ENCODE peak calls at places on chromosomes 5 and 9, in seven cellular contexts. L is H9, X is H1, W is neuronal stem cell, O is mesenchymal stem cell, Z is mesendoderm, R is trophoblast cell. E is an unnamed sample.

GRCh38 chr9:113622600-113623400 is 159.3 kb downstream of the RGS3 start:
- DNase-seq in Z (peak), L (peak), O (peak), W (no peak), R (no peak), X (peak), E (peak)

GRCh38 chr5:139637438-139638089 is 10.6 kb upstream of the CXXC5 start:
- DNase-seq in W (no peak), O (peak), R (peak), Z (peak), X (peak), L (peak), E (peak)

GRCh38 chr9:35114921-35115341 is 731 bp downstream of the ATOSB start:
- DNase-seq in W (peak), R (peak), O (peak), X (peak), L (peak), Z (peak), E (no peak)

GRCh38 chr9:116087751-116088194 is 65.8 kb upstream of the PAPPA start:
- DNase-seq in O (peak), W (no peak), L (no peak), Z (peak), X (no peak), R (no peak), E (peak)

GRCh38 chr9:95341262-95342011 is 23.9 kb upstream of the FANCC start:
- DNase-seq in O (peak), X (no peak), L (peak), W (no peak), Z (peak), R (no peak), E (peak)

GRCh38 chr9:32486839-32487562 is 39.0 kb downstream of the RIGI start:
- DNase-seq in L (no peak), R (no peak), W (no peak), X (no peak), Z (no peak), O (no peak), E (peak)

GRCh38 chr9:37033753-37034319 is at the start of gene PAX5:
- DNase-seq in W (no peak), O (no peak), X (no peak), Z (no peak), R (no peak), L (no peak), E (no peak)

GRCh38 chr9:91151014-91151740 is 210.5 kb downstream of the AUH start:
- DNase-seq in Z (no peak), O (peak), R (peak), L (no peak), X (no peak), W (no peak), E (peak)

GRCh38 chr5:39148983-39149534 is 70.3 kb downstream of the FYB1 start:
- DNase-seq in X (no peak), O (peak), R (peak), Z (peak), W (no peak), L (no peak), E (peak)

GRCh38 chr5:6805835-6806234 is 92.6 kb downstream of the TENT4A start:
- DNase-seq in X (no peak), Z (no peak), O (no peak), R (no peak), L (no peak), W (no peak), E (no peak)

GRCh38 chr5:124179788-124180187 is 566.7 kb downstream of the ZNF608 start:
- DNase-seq in W (no peak), R (no peak), Z (no peak), L (no peak), X (no peak), O (no peak), E (no peak)

GRCh38 chr5:19790811-19791466 is 197.1 kb downstream of the CDH18 start:
- DNase-seq in O (no peak), R (peak), X (no peak), L (no peak), Z (no peak), W (no peak), E (no peak)
- H2BK5ac ChIP-seq in O (no peak), R (no peak), X (no peak), L (no peak), Z (no peak), W (no peak), E (no peak)

GRCh38 chr9:131873361-131873760 is 133.5 kb upstream of the RAPGEF1 start:
- DNase-seq in O (no peak), R (no peak), W (no peak), X (no peak), Z (no peak), L (no peak), E (no peak)
- H2BK5ac ChIP-seq in O (no peak), R (no peak), W (no peak), X (no peak), Z (no peak), L (no peak), E (no peak)

DNA sequence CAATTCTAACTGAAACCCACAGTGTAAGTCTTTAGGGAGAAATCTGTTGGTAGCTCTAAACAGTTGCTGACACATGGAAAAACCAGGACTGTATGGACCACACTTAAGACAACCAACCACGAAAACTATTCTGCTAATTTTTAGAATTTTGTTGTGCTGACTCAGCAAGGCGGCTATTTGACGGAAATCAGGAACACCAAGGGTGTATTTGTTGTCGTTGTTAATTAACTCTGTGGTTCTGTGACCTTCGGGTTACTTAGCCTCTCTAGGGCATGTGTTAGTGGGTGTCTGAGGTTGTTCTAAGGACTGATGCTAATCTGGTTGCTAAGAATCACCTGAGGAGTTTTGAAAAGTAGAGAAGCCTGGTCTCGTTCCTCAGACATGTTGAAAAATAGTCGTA is 79.2 kb downstream of the ATP10B start:
- DNase-seq in R (peak), W (no peak), O (no peak), X (no peak), Z (no peak), L (no peak), E (no peak)
- H2BK5ac ChIP-seq in R (no peak), W (no peak), O (no peak), X (no peak), Z (no peak), L (no peak), E (no peak)

GRCh38 chr5:134610715-134611114 is 21.9 kb downstream of the SAR1B start:
- DNase-seq in O (no peak), Z (no peak), L (no peak), W (no peak), X (no peak), R (no peak), E (no peak)

GRCh38 chr5:134606726-134607125 is 25.9 kb downstream of the SAR1B start:
- DNase-seq in Z (no peak), W (no peak), O (no peak), L (no peak), R (no peak), X (no peak), E (no peak)

GRCh38 chr5:134611515-134611914 is 21.1 kb downstream of the SAR1B start:
- DNase-seq in Z (no peak), R (no peak), W (no peak), L (no peak), O (no peak), X (no peak), E (no peak)

GRCh38 chr5:134608555-134608954 is 24.1 kb downstream of the SAR1B start:
- DNase-seq in X (no peak), L (no peak), Z (no peak), W (no peak), O (no peak), R (no peak), E (no peak)

GRCh38 chr5:134609232-134609851 is 23.3 kb downstream of the SAR1B start:
- DNase-seq in L (no peak), Z (no peak), R (no peak), X (no peak), O (no peak), W (no peak), E (no peak)
- H2BK5ac ChIP-seq in L (no peak), Z (no peak), R (no peak), X (no peak), O (no peak), W (no peak), E (no peak)

DNA sequence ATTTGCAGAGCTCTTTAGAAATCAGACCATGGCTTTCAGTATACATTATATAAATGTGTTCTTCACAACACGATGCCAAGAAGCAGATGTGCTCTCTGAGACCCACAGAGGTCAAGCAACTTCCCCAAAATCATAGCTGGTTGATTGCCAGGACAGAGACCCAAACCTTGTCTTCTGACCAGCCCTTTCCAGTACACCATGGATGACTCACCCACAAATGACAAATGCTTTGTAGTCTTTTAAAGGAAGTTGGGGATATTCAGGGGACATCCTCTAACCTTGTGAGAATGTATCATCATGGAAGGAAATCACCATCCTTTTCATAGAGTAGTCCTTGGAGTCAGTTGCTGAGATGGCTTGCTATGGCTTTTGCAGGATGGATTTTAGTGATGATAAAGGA is 30.1 kb downstream of the ZNF462 start:
- DNase-seq in O (peak), R (peak), X (no peak), Z (peak), L (no peak), W (no peak), E (peak)
- H2BK5ac ChIP-seq in O (peak), R (peak), X (peak), Z (peak), L (no peak), W (no peak), E (peak)

GRCh38 chr5:1776831-1777230 is 22.8 kb downstream of the MRPL36 start:
- DNase-seq in W (no peak), X (no peak), R (no peak), L (no peak), O (no peak), Z (no peak), E (no peak)
- H2BK5ac ChIP-seq in W (no peak), X (no peak), R (no peak), L (no peak), O (no peak), Z (no peak), E (no peak)

DNA sequence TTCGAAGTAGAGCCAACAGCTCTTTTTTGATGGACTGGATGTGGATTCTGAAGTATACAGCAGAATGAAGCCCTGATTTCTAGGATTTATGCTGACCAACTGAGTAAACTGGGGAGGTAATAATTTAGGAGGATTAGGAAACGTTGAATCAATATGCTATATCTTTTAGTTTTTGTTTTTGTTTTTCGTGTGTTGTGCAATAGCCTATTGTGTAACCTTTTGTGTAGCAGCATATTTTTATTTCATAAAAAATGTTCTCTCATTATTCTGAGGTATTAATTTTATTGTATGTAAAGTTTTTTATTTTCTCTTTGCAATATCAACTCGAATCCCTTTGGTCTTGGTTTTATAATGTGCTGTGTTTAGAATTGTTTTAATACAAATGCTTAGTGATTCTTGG is 902.3 kb downstream of the EFNA5 start:
- DNase-seq in Z (no peak), L (no peak), O (no peak), W (no peak), R (no peak), X (no peak), E (no peak)
- H2BK5ac ChIP-seq in Z (no peak), L (no peak), O (no peak), W (no peak), R (no peak), X (no peak), E (no peak)

GRCh38 chr5:170336065-170336464 is 38.5 kb upstream of the LCP2 start:
- DNase-seq in R (no peak), L (no peak), O (no peak), Z (no peak), W (no peak), X (no peak), E (no peak)
- H2BK5ac ChIP-seq in R (no peak), L (no peak), O (no peak), Z (no peak), W (no peak), X (no peak), E (no peak)

DNA sequence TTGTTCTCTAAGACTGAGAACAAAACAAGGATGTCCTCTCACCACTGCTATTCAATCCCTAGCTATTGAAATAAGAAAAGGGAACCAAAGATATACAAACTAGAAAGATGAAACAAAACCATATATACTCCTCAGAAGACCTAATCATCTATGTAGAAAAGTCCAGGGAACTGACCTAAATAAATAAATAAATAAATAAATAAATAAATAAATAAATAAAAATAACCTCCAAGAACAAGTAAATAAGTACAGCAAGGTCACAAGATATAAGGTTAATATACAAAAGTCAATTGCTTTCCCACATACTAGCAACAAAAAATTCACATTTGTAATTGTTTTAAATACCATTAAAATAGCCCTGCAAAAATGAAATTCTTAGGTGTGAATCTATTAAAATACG is 54.6 kb downstream of the DTWD2 start:
- DNase-seq in O (no peak), R (no peak), W (no peak), Z (no peak), X (no peak), L (no peak), E (no peak)
- H2BK5ac ChIP-seq in O (no peak), R (no peak), W (no peak), Z (no peak), X (no peak), L (no peak), E (no peak)